ENCODE peak calls at places on chromosome 5, in four cellular contexts. W is HepG2, U is GM12878, C is H1. Z is an unnamed sample. For H3K27me3, the result is how much of the 10 kb centered on the place peaks cover.

GRCh38 chr5:159331099-159331973 is 1.0 kb upstream of the IL12B start:
- DNase-seq in W (no peak), U (no peak), C (no peak), Z (peak)

GRCh38 chr5:39427225-39427624 is 2.4 kb upstream of the DAB2 start:
- DNase-seq in W (no peak), U (no peak), C (no peak), Z (no peak)

GRCh38 chr5:16467363-16468219 is 2.0 kb upstream of the ZNF622 start:
- DNase-seq in W (no peak), U (peak), C (no peak), Z (peak)

GRCh38 chr5:141617682-141618029 is 1.1 kb downstream of the DIAPH1 start:
- DNase-seq in W (no peak), U (no peak), C (no peak), Z (no peak)

GRCh38 chr5:73120222-73121108 is at the start of gene TMEM171:
- DNase-seq in W (no peak), U (no peak), C (no peak), Z (no peak)

GRCh38 chr5:78019747-78020146 is 243.6 kb upstream of the TBCA start:
- DNase-seq in W (no peak), U (no peak), C (no peak), Z (no peak)

GRCh38 chr5:59485629-59486439 is 407.7 kb downstream of the PDE4D start:
- DNase-seq in W (no peak), U (no peak), C (no peak), Z (no peak)

GRCh38 chr5:42641321-42642005 is 115.2 kb upstream of the CCDC152 start:
- DNase-seq in W (no peak), U (no peak), C (no peak), Z (no peak)

GRCh38 chr5:111737716-111738115 is 19.3 kb downstream of the NREP start:
- DNase-seq in W (no peak), U (no peak), C (no peak), Z (no peak)

GRCh38 chr5:83277154-83277553 is 194.4 kb upstream of the VCAN start:
- DNase-seq in W (no peak), U (no peak), C (no peak), Z (no peak)

GRCh38 chr5:33281507-33281906 is 159.3 kb upstream of the TARS1 start:
- DNase-seq in W (no peak), U (no peak), C (no peak), Z (no peak)

GRCh38 chr5:135265497-135266300 is 133.3 kb downstream of the MACROH2A1 start:
- DNase-seq in W (no peak), U (no peak), C (no peak), Z (no peak)

GRCh38 chr5:15604986-15605385 is 105.0 kb downstream of the FBXL7 start:
- DNase-seq in W (no peak), U (no peak), C (no peak), Z (no peak)

GRCh38 chr5:136020383-136021015 is 8.3 kb upstream of the TGFBI start:
- DNase-seq in W (peak), U (no peak), C (no peak), Z (peak)

GRCh38 chr5:141681695-141682641 is at the start of gene ARAP3:
- DNase-seq in W (peak), U (no peak), C (no peak), Z (peak)

DNA sequence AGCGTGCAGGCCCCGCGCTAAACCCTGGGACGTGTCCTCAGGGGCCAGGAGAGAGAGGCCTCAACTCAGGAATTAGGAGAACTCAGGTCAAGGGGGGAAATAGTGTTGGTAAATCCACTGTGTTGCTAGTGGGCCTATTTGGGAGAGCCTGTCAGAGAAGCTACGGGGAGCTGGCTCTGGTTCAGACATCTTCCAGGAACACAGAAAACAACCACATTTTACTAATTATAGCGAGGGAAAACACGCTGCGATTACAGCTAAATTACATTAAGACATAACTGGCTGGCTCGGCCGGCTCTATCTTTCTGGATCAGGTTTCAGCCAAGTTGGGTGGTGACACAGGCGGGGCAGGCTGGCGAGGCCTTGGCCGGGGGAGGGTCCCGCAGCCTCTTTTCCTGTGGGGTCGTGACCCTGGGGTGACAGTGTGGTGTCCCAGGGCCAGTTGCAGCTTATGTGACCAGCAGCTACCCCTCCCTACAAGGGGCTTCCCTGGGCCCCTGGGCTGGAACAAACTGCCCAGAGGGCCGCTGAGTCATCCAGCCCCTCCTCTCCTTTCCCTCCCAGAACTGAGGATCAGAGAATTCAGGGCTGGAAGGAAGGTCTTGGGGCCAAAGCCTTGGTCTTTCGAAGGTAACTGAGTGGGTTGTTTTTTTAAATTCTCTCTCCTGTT is 75.1 kb downstream of the FGF18 start:
- DNase-seq in W (peak), U (no peak), C (peak), Z (peak)
- TF ChIP-seq EP300 in W (no peak), U (no peak), C (peak), Z (peak)

DNA sequence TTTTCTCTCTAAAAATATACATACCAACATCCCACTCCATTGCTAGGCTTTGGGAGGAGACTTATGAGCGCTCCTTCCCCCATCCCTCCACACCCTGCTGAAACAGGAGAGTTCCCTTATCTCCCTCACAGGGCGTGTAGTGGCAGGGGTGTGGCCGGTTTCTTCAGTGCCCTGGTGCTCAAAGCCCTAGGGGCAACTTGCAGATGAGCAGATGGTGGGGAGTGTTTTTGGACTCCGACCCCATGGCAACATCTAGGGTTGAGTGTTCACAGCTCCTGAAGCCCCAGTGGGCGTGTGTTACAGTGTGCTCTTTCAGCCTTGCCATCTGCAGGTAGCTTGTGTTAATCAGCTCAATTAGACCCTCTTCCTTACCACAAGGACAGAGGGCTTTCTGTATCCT is 409.5 kb downstream of the MAT2B start:
- DNase-seq in W (no peak), U (peak), C (no peak), Z (no peak)
- TF ChIP-seq ATF3 in W (no peak), U (no peak), C (no peak), Z (no peak)

DNA sequence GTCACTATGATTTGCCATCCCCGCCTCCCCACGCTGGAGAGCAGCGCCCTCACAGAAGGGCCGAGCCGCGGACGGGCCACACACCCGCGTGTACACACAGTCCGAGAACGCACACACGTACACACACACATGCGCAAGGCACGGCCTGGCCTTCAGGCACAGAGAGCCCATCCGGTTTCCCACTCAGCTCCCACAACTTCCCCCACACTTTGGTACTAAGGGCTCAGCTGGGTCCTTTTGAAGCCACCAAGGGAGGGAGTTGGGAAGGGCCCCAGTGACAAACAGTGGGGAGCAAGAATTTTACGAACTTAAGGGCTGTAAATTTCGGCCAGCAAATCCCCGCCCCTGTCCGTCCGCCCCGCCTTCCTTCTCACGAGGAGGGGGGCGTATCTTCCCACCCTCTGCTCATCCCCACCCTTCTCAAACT is 133.3 kb upstream of the HAND1 start:
- DNase-seq in W (no peak), U (no peak), C (no peak), Z (no peak)
- H3K27me3 ChIP-seq in W (under half), U (under half), C (under half), Z (under half)

GRCh38 chr5:178279723-178280438 is 47.3 kb upstream of the PHYKPL start:
- DNase-seq in W (peak), U (no peak), C (peak), Z (peak)
- TF ChIP-seq EP300 in W (no peak), U (no peak), C (no peak), Z (no peak)

GRCh38 chr5:139795074-139796001 is at the start of gene PSD2:
- DNase-seq in W (no peak), U (no peak), C (no peak), Z (peak)
- TF ChIP-seq ATF3 in W (no peak), U (no peak), C (no peak), Z (no peak)

DNA sequence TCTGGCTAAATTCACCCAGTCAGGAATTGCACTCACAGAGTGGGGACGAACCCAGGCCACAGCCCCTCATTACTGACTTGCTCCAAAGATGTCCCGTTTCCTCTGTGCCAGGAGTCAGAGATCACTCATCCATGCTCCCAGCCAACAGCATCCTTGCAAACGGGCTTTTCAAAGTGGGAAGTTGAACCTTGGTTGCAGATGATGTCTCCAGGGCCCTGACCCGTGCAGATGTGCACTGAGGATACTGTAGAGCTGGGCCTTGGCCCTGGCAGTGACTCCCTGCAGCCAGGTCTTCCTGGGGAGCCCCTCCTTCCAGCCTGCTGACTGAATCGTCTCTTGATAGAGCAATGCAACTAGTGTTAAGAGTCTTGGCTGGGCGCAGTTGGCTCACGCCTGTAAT is 22.3 kb downstream of the TCF7 start:
- DNase-seq in W (no peak), U (no peak), C (no peak), Z (no peak)
- H3K27me3 ChIP-seq in W (under half), U (under half), C (under half), Z (under half)

GRCh38 chr5:149671544-149671943 is 58.6 kb upstream of the PPARGC1B start:
- DNase-seq in W (no peak), U (no peak), C (no peak), Z (no peak)
- TF ChIP-seq EP300 in W (no peak), U (no peak), C (no peak), Z (no peak)

GRCh38 chr5:133290669-133291235 is 238.9 kb downstream of the HSPA4 start:
- DNase-seq in W (no peak), U (no peak), C (no peak), Z (no peak)

GRCh38 chr5:133291524-133291923 is 239.7 kb downstream of the HSPA4 start:
- DNase-seq in W (no peak), U (no peak), C (no peak), Z (no peak)

GRCh38 chr5:133293953-133294352 is 242.1 kb downstream of the HSPA4 start:
- DNase-seq in W (no peak), U (no peak), C (no peak), Z (no peak)

GRCh38 chr5:133294380-133294779 is 242.6 kb downstream of the HSPA4 start:
- DNase-seq in W (no peak), U (no peak), C (no peak), Z (no peak)

DNA sequence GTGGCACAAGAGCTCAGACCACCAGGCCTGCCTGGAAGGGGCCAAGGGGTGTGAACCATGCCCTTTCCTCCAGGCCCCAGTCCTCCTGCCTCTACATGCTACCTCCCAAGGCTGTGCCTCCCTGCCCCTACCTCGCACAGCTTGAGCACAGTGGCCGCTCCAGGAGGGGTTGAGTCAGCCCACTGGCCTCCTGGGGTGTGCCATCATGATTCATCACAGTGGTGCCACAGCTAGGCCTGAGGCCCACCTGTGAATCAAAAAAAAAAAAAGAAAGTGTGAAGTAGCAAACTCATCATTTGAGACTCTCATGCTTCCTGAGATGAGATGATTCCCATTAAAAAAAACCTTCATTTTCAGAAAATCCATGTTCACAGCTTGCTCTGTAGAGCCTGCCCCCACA is 240.5 kb downstream of the HSPA4 start:
- DNase-seq in W (no peak), U (no peak), C (no peak), Z (no peak)
- TF ChIP-seq ATF3 in W (no peak), U (no peak), C (no peak), Z (no peak)

Z was measured in K562.